ENCODE peak calls at places on chromosomes 12 and 14, in eight cellular contexts. One of them, this sample, is unnamed.

GRCh38 chr12:64840129-64840528 is 15.7 kb downstream of the TBC1D30 start:
- DNase-seq in tibial nerve: no peak
- DNase-seq in lower leg skin: no peak
- DNase-seq in ovary: no peak
- DNase-seq in NB4: no peak
- DNase-seq in IMR-90: no peak
- DNase-seq in testis: no peak
- DNase-seq in uterus: no peak
- DNase-seq in this sample: no peak

GRCh38 chr14:23105348-23105824 is 597 bp upstream of the CIROP start:
- DNase-seq in tibial nerve: no peak
- DNase-seq in lower leg skin: no peak
- DNase-seq in ovary: no peak
- DNase-seq in NB4: no peak
- DNase-seq in IMR-90: no peak
- DNase-seq in testis: no peak
- DNase-seq in uterus: no peak
- DNase-seq in this sample: no peak

GRCh38 chr14:81062816-81063215 is 107.4 kb downstream of the TSHR start:
- DNase-seq in tibial nerve: no peak
- DNase-seq in lower leg skin: no peak
- DNase-seq in ovary: no peak
- DNase-seq in NB4: peak
- DNase-seq in IMR-90: peak
- DNase-seq in testis: no peak
- DNase-seq in uterus: no peak
- DNase-seq in this sample: peak

GRCh38 chr12:10211975-10212622 is 578 bp upstream of the GABARAPL1 start:
- DNase-seq in tibial nerve: peak
- DNase-seq in lower leg skin: peak
- DNase-seq in ovary: peak
- DNase-seq in NB4: peak
- DNase-seq in IMR-90: peak
- DNase-seq in testis: peak
- DNase-seq in uterus: peak
- DNase-seq in this sample: peak

GRCh38 chr12:121443911-121444841 is 44.3 kb downstream of the RNF34 start:
- DNase-seq in tibial nerve: no peak
- DNase-seq in lower leg skin: no peak
- DNase-seq in ovary: no peak
- DNase-seq in NB4: no peak
- DNase-seq in IMR-90: no peak
- DNase-seq in testis: no peak
- DNase-seq in uterus: no peak
- DNase-seq in this sample: no peak

GRCh38 chr14:73753887-73754880 is 40.0 kb upstream of the PNMA1 start:
- DNase-seq in tibial nerve: no peak
- DNase-seq in lower leg skin: peak
- DNase-seq in ovary: no peak
- DNase-seq in NB4: peak
- DNase-seq in IMR-90: no peak
- DNase-seq in testis: no peak
- DNase-seq in uterus: no peak
- DNase-seq in this sample: peak

GRCh38 chr12:75553398-75553797 is 42.0 kb upstream of the KRR1 start:
- DNase-seq in tibial nerve: no peak
- DNase-seq in lower leg skin: no peak
- DNase-seq in ovary: no peak
- DNase-seq in NB4: peak
- DNase-seq in IMR-90: no peak
- DNase-seq in testis: no peak
- DNase-seq in uterus: no peak
- DNase-seq in this sample: no peak

GRCh38 chr12:68319988-68320623 is 12.1 kb downstream of the MDM1 start:
- DNase-seq in tibial nerve: no peak
- DNase-seq in lower leg skin: no peak
- DNase-seq in ovary: peak
- DNase-seq in NB4: no peak
- DNase-seq in IMR-90: peak
- DNase-seq in testis: peak
- DNase-seq in uterus: peak
- DNase-seq in this sample: peak

GRCh38 chr12:47964102-47964723 is 817 bp downstream of the TMEM106C start:
- DNase-seq in tibial nerve: no peak
- DNase-seq in lower leg skin: peak
- DNase-seq in ovary: peak
- DNase-seq in NB4: peak
- DNase-seq in IMR-90: no peak
- DNase-seq in testis: peak
- DNase-seq in uterus: no peak
- DNase-seq in this sample: peak

GRCh38 chr12:80632835-80633234 is 74.6 kb upstream of the MYF6 start:
- DNase-seq in tibial nerve: no peak
- DNase-seq in lower leg skin: no peak
- DNase-seq in ovary: no peak
- DNase-seq in NB4: peak
- DNase-seq in IMR-90: no peak
- DNase-seq in testis: peak
- DNase-seq in uterus: no peak
- DNase-seq in this sample: no peak

GRCh38 chr12:29309320-29309902 is 71.6 kb downstream of the ERGIC2 start:
- DNase-seq in tibial nerve: no peak
- DNase-seq in lower leg skin: no peak
- DNase-seq in ovary: no peak
- DNase-seq in NB4: peak
- DNase-seq in IMR-90: peak
- DNase-seq in testis: no peak
- DNase-seq in uterus: no peak
- DNase-seq in this sample: peak

GRCh38 chr12:124646385-124647230 is 79.2 kb upstream of the NCOR2 start:
- DNase-seq in tibial nerve: no peak
- DNase-seq in lower leg skin: no peak
- DNase-seq in ovary: no peak
- DNase-seq in NB4: peak
- DNase-seq in IMR-90: no peak
- DNase-seq in testis: no peak
- DNase-seq in uterus: no peak
- DNase-seq in this sample: no peak

GRCh38 chr12:56476143-56476542 is 7.8 kb downstream of the SPRYD4 start:
- DNase-seq in tibial nerve: no peak
- DNase-seq in lower leg skin: no peak
- DNase-seq in ovary: no peak
- DNase-seq in NB4: no peak
- DNase-seq in IMR-90: no peak
- DNase-seq in testis: no peak
- DNase-seq in uterus: no peak
- DNase-seq in this sample: no peak

GRCh38 chr12:87618199-87618598 is 411.0 kb downstream of the C12orf50 start:
- DNase-seq in tibial nerve: no peak
- DNase-seq in lower leg skin: no peak
- DNase-seq in ovary: no peak
- DNase-seq in NB4: peak
- DNase-seq in IMR-90: no peak
- DNase-seq in testis: no peak
- DNase-seq in uterus: no peak
- DNase-seq in this sample: no peak

GRCh38 chr12:114480309-114481199 is 74.6 kb upstream of the TBX5 start:
- DNase-seq in tibial nerve: no peak
- DNase-seq in lower leg skin: no peak
- DNase-seq in ovary: no peak
- DNase-seq in NB4: no peak
- DNase-seq in IMR-90: peak
- DNase-seq in testis: no peak
- DNase-seq in uterus: no peak
- DNase-seq in this sample: no peak

GRCh38 chr14:102776761-102777710 is at the start of gene TRAF3:
- DNase-seq in tibial nerve: no peak
- DNase-seq in lower leg skin: no peak
- DNase-seq in ovary: peak
- DNase-seq in NB4: peak
- DNase-seq in IMR-90: peak
- DNase-seq in testis: peak
- DNase-seq in uterus: peak
- DNase-seq in this sample: peak

GRCh38 chr14:53715390-53715730 is 241.3 kb downstream of the BMP4 start:
- DNase-seq in tibial nerve: no peak
- DNase-seq in lower leg skin: no peak
- DNase-seq in ovary: no peak
- DNase-seq in NB4: no peak
- DNase-seq in IMR-90: peak
- DNase-seq in testis: no peak
- DNase-seq in uterus: no peak
- DNase-seq in this sample: no peak

GRCh38 chr14:31930493-31931225 is 146.4 kb upstream of the ARHGAP5 start:
- DNase-seq in tibial nerve: no peak
- DNase-seq in lower leg skin: no peak
- DNase-seq in ovary: no peak
- DNase-seq in NB4: peak
- DNase-seq in IMR-90: peak
- DNase-seq in testis: no peak
- DNase-seq in uterus: no peak
- DNase-seq in this sample: no peak

GRCh38 chr12:58252914-58253313 is 311.5 kb downstream of the ATP23 start:
- DNase-seq in tibial nerve: no peak
- DNase-seq in lower leg skin: no peak
- DNase-seq in ovary: no peak
- DNase-seq in NB4: no peak
- DNase-seq in IMR-90: no peak
- DNase-seq in testis: no peak
- DNase-seq in uterus: no peak
- DNase-seq in this sample: no peak

GRCh38 chr12:109069307-109070231 is 17.2 kb downstream of the USP30 start:
- DNase-seq in tibial nerve: no peak
- DNase-seq in lower leg skin: no peak
- DNase-seq in ovary: no peak
- DNase-seq in NB4: peak
- DNase-seq in IMR-90: no peak
- DNase-seq in testis: no peak
- DNase-seq in uterus: no peak
- DNase-seq in this sample: no peak
- TF ChIP-seq POLR2A in tibial nerve: no peak
- TF ChIP-seq POLR2A in lower leg skin: no peak
- TF ChIP-seq POLR2A in ovary: no peak
- TF ChIP-seq POLR2A in NB4: no peak
- TF ChIP-seq POLR2A in IMR-90: no peak
- TF ChIP-seq POLR2A in testis: no peak
- TF ChIP-seq POLR2A in uterus: no peak
- TF ChIP-seq POLR2A in this sample: no peak

GRCh38 chr12:74468401-74468800 is 69.2 kb upstream of the ATXN7L3B start:
- DNase-seq in tibial nerve: no peak
- DNase-seq in lower leg skin: no peak
- DNase-seq in ovary: no peak
- DNase-seq in NB4: no peak
- DNase-seq in IMR-90: no peak
- DNase-seq in testis: no peak
- DNase-seq in uterus: no peak
- DNase-seq in this sample: no peak
- TF ChIP-seq POLR2A in tibial nerve: no peak
- TF ChIP-seq POLR2A in lower leg skin: no peak
- TF ChIP-seq POLR2A in ovary: no peak
- TF ChIP-seq POLR2A in NB4: no peak
- TF ChIP-seq POLR2A in IMR-90: no peak
- TF ChIP-seq POLR2A in testis: no peak
- TF ChIP-seq POLR2A in uterus: no peak
- TF ChIP-seq POLR2A in this sample: no peak

GRCh38 chr14:105018414-105018813 is 2.5 kb downstream of the CDCA4 start:
- DNase-seq in tibial nerve: no peak
- DNase-seq in lower leg skin: no peak
- DNase-seq in ovary: no peak
- DNase-seq in NB4: peak
- DNase-seq in IMR-90: no peak
- DNase-seq in testis: no peak
- DNase-seq in uterus: no peak
- DNase-seq in this sample: no peak
- TF ChIP-seq POLR2A in tibial nerve: no peak
- TF ChIP-seq POLR2A in lower leg skin: no peak
- TF ChIP-seq POLR2A in ovary: no peak
- TF ChIP-seq POLR2A in NB4: no peak
- TF ChIP-seq POLR2A in IMR-90: no peak
- TF ChIP-seq POLR2A in testis: no peak
- TF ChIP-seq POLR2A in uterus: no peak
- TF ChIP-seq POLR2A in this sample: no peak

GRCh38 chr14:85527458-85527857 is 2.5 kb upstream of the FLRT2 start:
- DNase-seq in tibial nerve: no peak
- DNase-seq in lower leg skin: no peak
- DNase-seq in ovary: no peak
- DNase-seq in NB4: no peak
- DNase-seq in IMR-90: no peak
- DNase-seq in testis: no peak
- DNase-seq in uterus: no peak
- DNase-seq in this sample: no peak

GRCh38 chr14:85527006-85527405 is 2.9 kb upstream of the FLRT2 start:
- DNase-seq in tibial nerve: no peak
- DNase-seq in lower leg skin: no peak
- DNase-seq in ovary: no peak
- DNase-seq in NB4: no peak
- DNase-seq in IMR-90: peak
- DNase-seq in testis: no peak
- DNase-seq in uterus: no peak
- DNase-seq in this sample: no peak

GRCh38 chr14:85528882-85529585 is 910 bp upstream of the FLRT2 start:
- DNase-seq in tibial nerve: no peak
- DNase-seq in lower leg skin: peak
- DNase-seq in ovary: peak
- DNase-seq in NB4: no peak
- DNase-seq in IMR-90: peak
- DNase-seq in testis: peak
- DNase-seq in uterus: no peak
- DNase-seq in this sample: peak

GRCh38 chr14:85529803-85530574 is at the start of gene FLRT2:
- DNase-seq in tibial nerve: peak
- DNase-seq in lower leg skin: peak
- DNase-seq in ovary: peak
- DNase-seq in NB4: no peak
- DNase-seq in IMR-90: peak
- DNase-seq in testis: peak
- DNase-seq in uterus: peak
- DNase-seq in this sample: peak

DNA sequence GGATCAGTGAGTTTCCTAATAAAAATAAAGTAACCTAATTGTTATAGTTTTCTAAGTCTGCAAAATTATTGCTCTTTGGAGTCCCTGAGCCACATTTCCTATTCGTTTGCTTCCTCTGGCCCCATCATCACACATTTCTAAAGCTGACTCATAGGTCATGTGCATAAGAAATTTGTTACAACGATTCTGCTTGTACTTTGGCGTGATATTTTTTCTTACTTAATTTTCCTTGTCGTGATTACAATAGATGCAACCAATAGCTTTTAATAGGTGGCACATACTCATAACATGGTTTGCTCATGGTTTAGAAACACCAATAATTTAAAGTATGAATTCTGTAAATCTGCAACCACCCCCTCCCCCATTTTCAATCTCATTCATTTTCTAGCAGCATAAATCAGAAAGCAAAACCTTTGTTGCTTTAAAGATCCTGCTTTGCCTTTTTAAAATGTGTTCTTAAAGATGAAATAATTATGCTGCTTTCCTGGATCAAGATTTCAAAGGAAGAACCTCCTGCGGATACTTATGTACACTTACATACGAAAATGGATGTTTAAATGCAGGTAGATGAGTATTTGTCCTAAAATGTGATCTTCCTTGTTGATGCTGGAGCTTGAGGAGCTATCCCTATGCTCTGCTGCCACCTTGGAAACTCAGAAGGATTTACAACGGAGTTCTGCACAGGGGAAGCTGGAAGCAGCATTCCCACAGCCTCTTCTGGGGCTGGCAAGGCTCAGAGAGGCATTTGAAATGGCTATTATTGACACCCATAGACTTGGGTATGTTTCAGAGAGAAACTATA is 1.7 kb upstream of the FLRT2 start:
- DNase-seq in tibial nerve: no peak
- DNase-seq in lower leg skin: peak
- DNase-seq in ovary: peak
- DNase-seq in NB4: no peak
- DNase-seq in IMR-90: peak
- DNase-seq in testis: peak
- DNase-seq in uterus: no peak
- DNase-seq in this sample: no peak
- TF ChIP-seq POLR2A in tibial nerve: no peak
- TF ChIP-seq POLR2A in lower leg skin: no peak
- TF ChIP-seq POLR2A in ovary: no peak
- TF ChIP-seq POLR2A in NB4: no peak
- TF ChIP-seq POLR2A in IMR-90: no peak
- TF ChIP-seq POLR2A in testis: no peak
- TF ChIP-seq POLR2A in uterus: no peak
- TF ChIP-seq POLR2A in this sample: no peak

This sample was measured in erythroblast.